ENCODE peak calls at places on chromosome 20, in four cellular contexts. T is CD8-positive, alpha-beta T cell; D is lower lobe of right lung; Y is endothelial cell. O is an unnamed sample.

GRCh38 chr20:51549474-51549873 is 7.0 kb upstream of the NFATC2 start:
- DNase-seq in T (no peak), D (no peak), Y (no peak), O (no peak)

GRCh38 chr20:62606551-62607201 is 35.6 kb upstream of the SLCO4A1 start:
- DNase-seq in T (no peak), D (no peak), Y (no peak), O (no peak)

GRCh38 chr20:48489656-48490055 is 338.1 kb downstream of the PREX1 start:
- DNase-seq in T (no peak), D (no peak), Y (no peak), O (no peak)

GRCh38 chr20:7151666-7152065 is 384.2 kb downstream of the BMP2 start:
- DNase-seq in T (no peak), D (no peak), Y (no peak), O (no peak)

GRCh38 chr20:1817577-1818211 is 77.5 kb upstream of the SIRPA start:
- DNase-seq in T (no peak), D (no peak), Y (no peak), O (no peak)

GRCh38 chr20:17663040-17663399 is 19.0 kb downstream of the RRBP1 start:
- DNase-seq in T (no peak), D (no peak), Y (no peak), O (no peak)

GRCh38 chr20:3077618-3078134 is 6.3 kb downstream of the OXT start:
- DNase-seq in T (no peak), D (no peak), Y (no peak), O (no peak)

GRCh38 chr20:19890358-19891117 is 126.6 kb upstream of the NAA20 start:
- DNase-seq in T (no peak), D (no peak), Y (no peak), O (no peak)

GRCh38 chr20:25989196-25989595 is 292.5 kb upstream of the ZNF337 start:
- DNase-seq in T (no peak), D (no peak), Y (no peak), O (no peak)

GRCh38 chr20:6265204-6265904 is 142.5 kb upstream of the FERMT1 start:
- DNase-seq in T (no peak), D (no peak), Y (no peak), O (no peak)

GRCh38 chr20:35320396-35321126 is 28.3 kb upstream of the FAM83C start:
- DNase-seq in T (no peak), D (no peak), Y (no peak), O (no peak)

GRCh38 chr20:469746-470490 is 7.6 kb upstream of the TBC1D20 start:
- DNase-seq in T (no peak), D (no peak), Y (no peak), O (no peak)

GRCh38 chr20:19253316-19253715 is 40.9 kb downstream of the SLC24A3 start:
- DNase-seq in T (no peak), D (no peak), Y (no peak), O (no peak)

GRCh38 chr20:18506744-18507143 is 996 bp upstream of the SEC23B start:
- DNase-seq in T (peak), D (no peak), Y (no peak), O (no peak)

GRCh38 chr20:13302647-13303425 is 81.8 kb downstream of the ISM1 start:
- DNase-seq in T (peak), D (no peak), Y (peak), O (peak)

GRCh38 chr20:63874254-63874653 is 9.2 kb downstream of the TPD52L2 start:
- DNase-seq in T (no peak), D (no peak), Y (no peak), O (no peak)

GRCh38 chr20:46099491-46100287 is 9.9 kb upstream of the NCOA5 start:
- DNase-seq in T (no peak), D (no peak), Y (peak), O (no peak)

GRCh38 chr20:25553819-25554296 is 31.5 kb downstream of the NINL start:
- DNase-seq in T (no peak), D (no peak), Y (no peak), O (no peak)

GRCh38 chr20:42204261-42204660 is 586.1 kb upstream of the CHD6 start:
- DNase-seq in T (no peak), D (no peak), Y (no peak), O (peak)

GRCh38 chr20:37188787-37189186 is 9.4 kb upstream of the MROH8 start:
- DNase-seq in T (no peak), D (no peak), Y (no peak), O (no peak)

GRCh38 chr20:46063652-46064054 is 26.1 kb downstream of the NCOA5 start:
- DNase-seq in T (no peak), D (no peak), Y (no peak), O (no peak)

GRCh38 chr20:21702553-21703467 is 2.7 kb upstream of the PAX1 start:
- DNase-seq in T (no peak), D (no peak), Y (peak), O (peak)
- TF ChIP-seq CTCF in T (no peak), D (peak), Y (peak), O (peak)

GRCh38 chr20:59518881-59519706 is 85.2 kb upstream of the PHACTR3 start:
- DNase-seq in T (peak), D (no peak), Y (peak), O (no peak)

GRCh38 chr20:59515013-59515905 is 89.1 kb upstream of the PHACTR3 start:
- DNase-seq in T (no peak), D (peak), Y (peak), O (peak)

GRCh38 chr20:59514554-59514953 is 89.8 kb upstream of the PHACTR3 start:
- DNase-seq in T (no peak), D (no peak), Y (no peak), O (no peak)

GRCh38 chr20:59519707-59520014 is 84.7 kb upstream of the PHACTR3 start:
- DNase-seq in T (no peak), D (no peak), Y (no peak), O (no peak)

DNA sequence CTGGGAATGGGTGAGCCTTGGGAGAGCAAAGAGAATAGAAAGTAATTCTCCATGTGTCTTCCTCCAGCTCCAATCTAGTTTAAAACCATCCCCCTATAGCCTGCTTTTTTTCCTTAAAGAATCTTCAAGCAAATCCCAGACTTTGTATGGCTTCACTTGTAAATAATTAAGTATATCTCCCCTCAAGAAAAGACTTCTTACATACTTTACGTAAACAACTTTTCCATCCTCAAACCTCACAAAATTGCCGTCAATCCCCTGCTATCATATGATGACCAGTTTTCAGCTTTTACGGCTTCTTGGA is 88.5 kb upstream of the PHACTR3 start:
- DNase-seq in T (no peak), D (no peak), Y (no peak), O (no peak)
- TF ChIP-seq CTCF in T (no peak), D (no peak), Y (peak), O (peak)

DNA sequence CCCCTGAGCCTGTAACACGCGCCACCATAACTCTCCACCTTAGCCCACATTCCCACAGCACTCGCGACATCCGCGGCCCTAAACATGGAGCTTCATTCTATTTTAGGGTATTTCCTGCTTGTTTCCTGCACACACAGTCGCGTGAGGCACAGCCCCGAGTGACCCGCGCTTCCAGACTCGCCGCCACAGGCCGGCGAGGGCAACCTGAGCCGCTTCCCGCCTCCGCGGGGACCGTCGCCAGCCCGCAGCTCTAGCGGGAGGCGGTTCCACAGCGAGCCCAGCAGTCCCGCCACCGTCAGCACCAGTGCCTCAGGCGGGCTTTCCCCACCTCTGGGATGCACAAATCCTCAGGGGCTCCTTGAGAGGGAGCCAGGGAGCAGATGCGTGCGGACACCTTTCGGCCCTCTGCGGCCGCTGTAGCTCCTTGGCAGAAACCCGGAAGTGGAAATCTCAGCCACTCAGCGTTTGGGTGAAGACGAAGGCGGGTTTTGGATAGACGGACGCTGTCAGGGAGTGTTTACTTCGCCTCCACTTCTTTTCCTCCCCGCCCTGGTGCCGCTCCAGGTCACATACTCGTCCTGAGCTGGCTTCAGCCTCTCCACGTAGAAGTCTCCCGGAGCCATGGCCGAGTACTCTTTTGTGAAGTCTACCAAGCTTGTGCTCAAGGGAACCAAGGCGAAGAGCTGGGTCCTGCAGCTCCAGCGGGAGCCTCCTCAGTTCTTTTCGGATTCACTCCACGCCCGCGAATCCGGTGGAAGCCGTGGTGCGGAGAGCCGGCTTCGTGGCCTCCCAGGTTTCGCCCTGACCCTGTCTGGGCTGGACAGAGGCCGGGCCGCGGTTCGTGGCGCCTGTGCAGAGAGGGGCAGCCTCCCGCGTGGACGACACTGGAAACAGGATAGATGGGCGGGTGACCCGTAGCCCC is 2177.4 kb upstream of the DEFB115 start:
- DNase-seq in T (no peak), D (no peak), Y (no peak), O (no peak)
- TF ChIP-seq CTCF in T (no peak), D (no peak), Y (no peak), O (no peak)

GRCh38 chr20:44785768-44786167 is 24.6 kb downstream of the RIMS4 start:
- DNase-seq in T (no peak), D (no peak), Y (no peak), O (peak)
- TF ChIP-seq CTCF in T (no peak), D (no peak), Y (no peak), O (no peak)

GRCh38 chr20:57610261-57610952 is 9.8 kb downstream of the ZBP1 start:
- DNase-seq in T (no peak), D (peak), Y (no peak), O (no peak)

GRCh38 chr20:57611605-57612311 is 8.5 kb downstream of the ZBP1 start:
- DNase-seq in T (no peak), D (peak), Y (no peak), O (no peak)

GRCh38 chr20:57608516-57608915 is 11.7 kb downstream of the ZBP1 start:
- DNase-seq in T (no peak), D (no peak), Y (no peak), O (no peak)

GRCh38 chr20:57609086-57609841 is 11.0 kb downstream of the ZBP1 start:
- DNase-seq in T (no peak), D (peak), Y (no peak), O (no peak)

GRCh38 chr20:57609842-57610167 is 10.4 kb downstream of the ZBP1 start:
- DNase-seq in T (no peak), D (no peak), Y (no peak), O (no peak)
- TF ChIP-seq CTCF in T (no peak), D (no peak), Y (no peak), O (peak)

GRCh38 chr20:11917663-11918062 is at the start of gene BTBD3:
- DNase-seq in T (no peak), D (peak), Y (no peak), O (peak)
- TF ChIP-seq CTCF in T (no peak), D (no peak), Y (no peak), O (no peak)

GRCh38 chr20:44625361-44625760 is 26.1 kb downstream of the ADA start:
- DNase-seq in T (no peak), D (no peak), Y (no peak), O (no peak)

GRCh38 chr20:44622501-44623270 is 28.8 kb downstream of the ADA start:
- DNase-seq in T (no peak), D (no peak), Y (no peak), O (no peak)

GRCh38 chr20:44626278-44626677 is 25.2 kb downstream of the ADA start:
- DNase-seq in T (no peak), D (no peak), Y (no peak), O (no peak)

GRCh38 chr20:44624152-44624551 is 27.3 kb downstream of the ADA start:
- DNase-seq in T (no peak), D (no peak), Y (no peak), O (no peak)

DNA sequence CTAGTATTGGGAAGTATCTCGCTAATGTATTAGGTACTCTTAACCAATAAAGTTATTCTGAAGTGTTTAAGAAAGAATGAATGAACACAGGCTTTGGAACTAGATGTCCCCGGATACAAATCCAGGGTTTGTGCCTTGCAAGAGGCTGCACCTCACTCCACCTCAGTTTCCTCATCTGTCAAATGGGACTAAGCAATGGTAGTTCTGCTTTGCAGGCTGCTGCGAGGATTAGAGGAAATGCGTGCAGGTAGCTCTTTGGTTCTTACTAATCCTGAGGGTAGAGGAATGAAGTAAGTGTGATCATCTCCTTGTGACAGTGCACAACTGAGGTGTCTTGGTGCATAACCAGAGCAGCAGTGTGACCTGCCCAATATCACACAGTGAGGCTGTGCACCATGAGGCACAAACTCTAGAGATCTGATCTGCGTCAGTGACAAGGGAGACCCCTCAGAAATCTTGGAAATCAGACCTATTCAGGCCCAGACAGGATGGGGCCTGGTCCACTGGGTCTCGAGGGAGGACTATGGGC is 26.7 kb downstream of the ADA start:
- DNase-seq in T (no peak), D (no peak), Y (no peak), O (no peak)
- TF ChIP-seq CTCF in T (no peak), D (no peak), Y (no peak), O (no peak)

GRCh38 chr20:44255942-44256341 is 8.8 kb downstream of the GDAP1L1 start:
- DNase-seq in T (no peak), D (no peak), Y (no peak), O (no peak)

GRCh38 chr20:44254073-44254472 is 7.0 kb downstream of the GDAP1L1 start:
- DNase-seq in T (no peak), D (no peak), Y (no peak), O (no peak)

GRCh38 chr20:44256961-44257360 is 9.9 kb downstream of the GDAP1L1 start:
- DNase-seq in T (no peak), D (no peak), Y (no peak), O (no peak)

GRCh38 chr20:44251284-44251683 is 4.2 kb downstream of the GDAP1L1 start:
- DNase-seq in T (no peak), D (no peak), Y (no peak), O (no peak)

GRCh38 chr20:44253528-44253927 is 6.4 kb downstream of the GDAP1L1 start:
- DNase-seq in T (no peak), D (no peak), Y (no peak), O (no peak)
- TF ChIP-seq CTCF in T (no peak), D (no peak), Y (no peak), O (no peak)

O was measured in glutamatergic neuron.